ENCODE peak calls at places on chromosomes 12 and 14, in eight cellular contexts. F, Q, N, E, B, V, S and W are unnamed samples.

GRCh38 chr12:49358548-49359141 is 8.6 kb upstream of the SPATS2 start:
- DNase-seq in S (peak; percentile 90), V (peak; percentile 65), Q (peak; percentile 59), F (peak; percentile 37), E (no peak), B (no peak), N (peak; percentile 21), W (peak; percentile 81)

GRCh38 chr14:68959035-68959434 is 20.1 kb downstream of the ACTN1 start:
- DNase-seq in N (no peak), S (no peak), E (no peak), F (no peak), V (no peak), B (no peak), Q (no peak), W (peak; percentile 66)

GRCh38 chr14:102878970-102879460 is 43.4 kb upstream of the AMN start:
- DNase-seq in S (no peak), N (no peak), E (no peak), B (no peak), F (no peak), Q (no peak), V (no peak), W (no peak)

GRCh38 chr14:99733551-99734405 is 49.7 kb downstream of the CYP46A1 start:
- DNase-seq in N (no peak), Q (no peak), B (peak; percentile 41), F (no peak), S (no peak), V (no peak), E (no peak), W (no peak)

GRCh38 chr12:30877110-30877875 is 49.3 kb upstream of the TSPAN11 start:
- DNase-seq in S (no peak), F (no peak), Q (no peak), V (no peak), E (no peak), B (no peak), N (no peak), W (no peak)

GRCh38 chr14:63922696-63923421 is 70.1 kb downstream of the SYNE2 start:
- DNase-seq in Q (peak; percentile 57), S (peak; percentile 98), N (no peak), F (no peak), B (peak; percentile 65), E (no peak), V (no peak), W (no peak)

GRCh38 chr12:34298971-34299801 is 276.9 kb downstream of the ALG10 start:
- DNase-seq in N (no peak), B (no peak), E (no peak), F (no peak), V (no peak), S (no peak), Q (no peak), W (no peak)

GRCh38 chr12:78490841-78491240 is 373.7 kb upstream of the SYT1 start:
- DNase-seq in Q (no peak), B (no peak), V (no peak), S (no peak), E (no peak), F (no peak), N (no peak), W (peak; percentile 75)

GRCh38 chr12:106679576-106679975 is 94.9 kb upstream of the RIC8B start:
- DNase-seq in S (no peak), E (no peak), N (no peak), B (no peak), Q (no peak), F (no peak), V (no peak), W (no peak)

GRCh38 chr14:59225281-59225680 is 36.8 kb downstream of the DAAM1 start:
- DNase-seq in B (no peak), F (no peak), Q (no peak), N (no peak), V (no peak), E (no peak), S (no peak), W (no peak)

GRCh38 chr12:6197996-6198395 is 2.2 kb upstream of the CD9 start:
- DNase-seq in F (no peak), B (no peak), V (no peak), E (no peak), S (no peak), Q (no peak), N (no peak), W (no peak)

GRCh38 chr14:74954232-74954946 is 1.0 kb downstream of the PGF start:
- DNase-seq in B (no peak), N (no peak), E (no peak), S (peak; percentile 16), Q (no peak), V (no peak), F (no peak), W (no peak)

GRCh38 chr14:75822522-75823288 is 159.1 kb downstream of the TGFB3 start:
- DNase-seq in V (no peak), F (no peak), Q (peak; percentile 70), B (no peak), S (peak; percentile 9), N (no peak), E (no peak), W (peak; percentile 83)

GRCh38 chr12:57460457-57461325 is 1.1 kb downstream of the GLI1 start:
- DNase-seq in F (no peak), N (no peak), V (no peak), Q (no peak), E (no peak), B (no peak), S (no peak), W (no peak)

GRCh38 chr14:69614592-69614991 is 3.2 kb downstream of the SUSD6 start:
- DNase-seq in N (no peak), E (no peak), S (no peak), Q (no peak), B (peak; percentile 51), F (no peak), V (no peak), W (no peak)